ENCODE peak calls at places on chromosomes 3 and 15, in ten cellular contexts. G is AML-193; N is GM12864; C is posterior vena cava; P is NCI-H510A treated with DMSO at 0.1 percent for 48 hours; U is foreskin fibroblast; I is CD8-positive, alpha-beta T cell; T is NCI-H1092 treated with DMSO at 0.1 percent for 48 hours; E is HCEC 1CT; M is stomach. V is an unnamed sample.

GRCh38 chr3:152404976-152405375 is 136.2 kb downstream of the MBNL1 start:
- DNase-seq in U (no peak), E (no peak), I (no peak), C (no peak), G (no peak), M (no peak), P (no peak), N (no peak), T (no peak), V (no peak)

GRCh38 chr3:125310623-125311076 is 64.5 kb downstream of the ZNF148 start:
- DNase-seq in M (no peak), P (no peak), I (peak), N (no peak), U (no peak), G (peak), C (no peak), E (no peak), T (no peak), V (peak)

GRCh38 chr3:52532838-52533622 is 627 bp downstream of the NT5DC2 start:
- DNase-seq in C (peak), I (peak), P (no peak), T (no peak), G (no peak), N (no peak), U (peak), M (peak), E (no peak), V (peak)

GRCh38 chr3:45023675-45024074 is 2.4 kb upstream of the CLEC3B start:
- DNase-seq in I (no peak), U (no peak), C (no peak), E (no peak), M (no peak), N (no peak), G (no peak), P (no peak), T (no peak), V (no peak)

GRCh38 chr15:68818088-68818670 is 2.5 kb downstream of the ANP32A start:
- DNase-seq in C (peak), I (peak), G (peak), E (peak), P (peak), M (peak), U (peak), T (peak), N (no peak), V (peak)

GRCh38 chr3:172560026-172560425 is 36.8 kb upstream of the TNFSF10 start:
- DNase-seq in T (no peak), G (no peak), C (no peak), M (no peak), I (no peak), E (peak), P (no peak), N (no peak), U (no peak), V (no peak)

GRCh38 chr3:129662230-129662629 is 55.8 kb upstream of the PLXND1 start:
- DNase-seq in E (no peak), G (no peak), T (no peak), M (no peak), U (no peak), P (no peak), I (no peak), C (no peak), N (no peak), V (no peak)

GRCh38 chr3:94532951-94533350 is 470.1 kb downstream of the NSUN3 start:
- DNase-seq in C (no peak), U (no peak), T (no peak), N (no peak), G (no peak), M (no peak), I (no peak), P (no peak), E (no peak), V (no peak)

GRCh38 chr3:60577601-60578000 is 673.7 kb downstream of the FHIT start:
- DNase-seq in E (no peak), I (no peak), N (no peak), P (no peak), C (no peak), U (no peak), T (no peak), M (no peak), G (no peak), V (no peak)

GRCh38 chr15:94232107-94232506 is 746 bp downstream of the MCTP2 start:
- DNase-seq in M (no peak), P (no peak), C (no peak), G (no peak), U (no peak), E (no peak), T (no peak), N (no peak), I (no peak), V (no peak)

GRCh38 chr3:43405888-43406636 is 119.7 kb downstream of the SNRK start:
- DNase-seq in E (peak), M (no peak), P (no peak), N (no peak), T (no peak), G (no peak), I (no peak), U (peak), C (no peak), V (no peak)

GRCh38 chr3:35919160-35919559 is 279.8 kb downstream of the ARPP21 start:
- DNase-seq in T (no peak), E (no peak), C (no peak), M (no peak), U (no peak), G (no peak), I (no peak), P (no peak), N (no peak), V (no peak)

GRCh38 chr15:100297812-100298211 is 44.0 kb downstream of the ADAMTS17 start:
- DNase-seq in N (no peak), E (no peak), P (no peak), I (no peak), C (no peak), M (no peak), T (no peak), U (no peak), G (no peak), V (no peak)

GRCh38 chr15:101322016-101322695 is 27.1 kb upstream of the SNRPA1 start:
- DNase-seq in C (no peak), M (no peak), U (no peak), I (no peak), P (no peak), N (no peak), E (no peak), G (no peak), T (no peak), V (no peak)

GRCh38 chr3:53144446-53144845 is 14.2 kb upstream of the RFT1 start:
- DNase-seq in E (no peak), P (no peak), T (no peak), I (no peak), C (peak), G (no peak), M (no peak), N (no peak), U (no peak), V (no peak)

GRCh38 chr15:82679626-82680199 is 30.0 kb downstream of the AP3B2 start:
- DNase-seq in N (no peak), I (no peak), T (no peak), U (no peak), C (peak), G (no peak), E (no peak), P (no peak), M (no peak), V (no peak)

GRCh38 chr3:97694876-97695275 is 69.7 kb upstream of the ARL6 start:
- DNase-seq in T (no peak), C (no peak), G (no peak), I (no peak), M (no peak), E (no peak), P (no peak), N (no peak), U (no peak), V (no peak)

GRCh38 chr15:48962662-48963523 is 826 bp downstream of the SHC4 start:
- DNase-seq in N (no peak), U (peak), P (peak), C (peak), E (peak), M (no peak), G (no peak), T (peak), I (no peak), V (no peak)

GRCh38 chr15:83747050-83747717 is 93.3 kb downstream of the ADAMTSL3 start:
- DNase-seq in P (no peak), N (no peak), T (no peak), C (no peak), G (peak), U (peak), M (no peak), I (no peak), E (peak), V (no peak)

GRCh38 chr3:43423142-43423541 is 136.8 kb downstream of the SNRK start:
- DNase-seq in G (no peak), I (no peak), M (peak), C (no peak), P (no peak), U (no peak), T (no peak), E (peak), N (no peak), V (no peak)

GRCh38 chr3:184471439-184471838 is 90.1 kb upstream of the EPHB3 start:
- DNase-seq in U (no peak), P (no peak), C (no peak), M (no peak), E (no peak), G (no peak), T (no peak), I (no peak), N (no peak), V (no peak)

GRCh38 chr3:13111173-13111873 is 38.1 kb upstream of the IQSEC1 start:
- DNase-seq in C (peak), M (peak), I (no peak), E (no peak), G (no peak), U (no peak), N (no peak), P (no peak), T (no peak), V (no peak)

GRCh38 chr15:59271595-59272201 is 65.1 kb downstream of the LDHAL6B start:
- DNase-seq in N (no peak), I (no peak), C (no peak), T (no peak), U (no peak), G (no peak), P (no peak), E (no peak), M (no peak), V (no peak)

GRCh38 chr15:49697121-49697520 is 76.3 kb downstream of the DTWD1 start:
- DNase-seq in T (no peak), N (no peak), I (no peak), P (no peak), E (peak), C (no peak), G (no peak), U (peak), M (no peak), V (no peak)

GRCh38 chr15:40235201-40235890 is 3.5 kb upstream of the PAK6 start:
- DNase-seq in C (no peak), U (no peak), T (no peak), M (no peak), P (no peak), G (peak), I (no peak), E (no peak), N (no peak), V (no peak)

GRCh38 chr3:123773681-123774431 is 110.3 kb downstream of the MYLK start:
- DNase-seq in E (no peak), P (no peak), M (no peak), U (peak), I (no peak), T (no peak), G (no peak), C (no peak), N (no peak), V (no peak)

GRCh38 chr15:40847225-40847961 is 3.5 kb downstream of the SPINT1 start:
- DNase-seq in C (peak), P (peak), N (peak), E (peak), T (no peak), I (no peak), G (peak), U (no peak), M (peak), V (no peak)

GRCh38 chr15:40055576-40056293 is 16.8 kb upstream of the SRP14 start:
- DNase-seq in M (peak), U (no peak), P (peak), T (peak), I (no peak), N (no peak), C (peak), G (no peak), E (no peak), V (no peak)

GRCh38 chr3:87426916-87427315 is 150.5 kb upstream of the POU1F1 start:
- DNase-seq in I (no peak), T (no peak), P (no peak), M (no peak), C (no peak), G (no peak), E (no peak), U (peak), N (no peak), V (no peak)

GRCh38 chr3:110995461-110996226 is 76.0 kb upstream of the NECTIN3 start:
- DNase-seq in P (peak), M (no peak), G (no peak), E (peak), T (no peak), U (peak), C (no peak), N (no peak), I (no peak), V (no peak)

GRCh38 chr15:100032358-100033080 is 299.3 kb upstream of the LYSMD4 start:
- DNase-seq in E (no peak), U (no peak), C (no peak), T (no peak), I (no peak), M (no peak), G (no peak), N (no peak), P (no peak), V (no peak)

GRCh38 chr3:170055209-170055608 is 17.4 kb downstream of the GPR160 start:
- DNase-seq in T (no peak), N (peak), E (peak), M (no peak), P (no peak), C (no peak), U (no peak), G (peak), I (no peak), V (no peak)

GRCh38 chr3:186194451-186194811 is 85.5 kb upstream of the ETV5 start:
- DNase-seq in C (no peak), T (no peak), P (no peak), M (no peak), G (no peak), E (no peak), I (no peak), N (no peak), U (no peak), V (no peak)

GRCh38 chr15:73550190-73550589 is 83.0 kb downstream of the NPTN start:
- DNase-seq in I (no peak), M (no peak), T (no peak), C (no peak), N (no peak), G (no peak), U (no peak), E (peak), P (no peak), V (no peak)

GRCh38 chr3:195802795-195803194 is 8.9 kb downstream of the MUC4 start:
- DNase-seq in G (no peak), P (peak), U (no peak), C (no peak), T (no peak), M (no peak), I (no peak), N (no peak), E (no peak), V (no peak)

V was measured in CD4-positive, alpha-beta T cell.